ENCODE peak calls at places on chromosomes 13 and 19, in five cellular contexts. E, V, S, H and N are unnamed samples.

GRCh38 chr13:34019870-34020269 is 201.9 kb downstream of the RFC3 start:
- DNase-seq in V (no peak), E (no peak), S (no peak), H (no peak), N (no peak)

GRCh38 chr13:66339214-66339613 is 890.9 kb downstream of the PCDH9 start:
- DNase-seq in V (no peak), S (no peak), H (no peak), E (peak), N (no peak)

GRCh38 chr13:36639610-36640009 is 34.2 kb upstream of the SERTM1 start:
- DNase-seq in S (no peak), H (no peak), V (no peak), E (no peak), N (no peak)

GRCh38 chr13:98007001-98007400 is 53.5 kb downstream of the IPO5 start:
- DNase-seq in E (no peak), S (no peak), H (no peak), V (no peak), N (no peak)

GRCh38 chr13:99657848-99658265 is 156.6 kb downstream of the TM9SF2 start:
- DNase-seq in V (no peak), H (no peak), S (no peak), E (peak), N (no peak)

GRCh38 chr19:44741841-44742352 is 6.6 kb upstream of the BCL3 start:
- DNase-seq in S (peak), H (peak), E (peak), V (peak), N (no peak)

GRCh38 chr19:3387645-3388589 is 21.5 kb downstream of the NFIC start:
- DNase-seq in V (no peak), E (peak), S (no peak), H (no peak), N (no peak)

GRCh38 chr13:113855012-113855921 is 8.6 kb downstream of the GAS6 start:
- DNase-seq in E (no peak), V (no peak), S (no peak), H (no peak), N (no peak)

GRCh38 chr13:33312150-33312908 is 26.8 kb upstream of the STARD13 start:
- DNase-seq in E (peak), V (no peak), S (no peak), H (no peak), N (no peak)

GRCh38 chr19:24048261-24048660 is 38.7 kb upstream of the ZNF254 start:
- DNase-seq in E (no peak), S (no peak), H (no peak), V (no peak), N (no peak)
- TF ChIP-seq CTCF in E (no peak), S (no peak), H (no peak), V (no peak), N (no peak)

GRCh38 chr13:19601749-19602725 is 31.4 kb upstream of the MPHOSPH8 start:
- DNase-seq in H (peak), V (no peak), E (peak), S (no peak), N (peak)
- TF ChIP-seq CTCF in H (no peak), V (peak), E (peak), S (no peak), N (no peak)

GRCh38 chr19:52692431-52693008 is 42.3 kb downstream of the ZNF611 start:
- DNase-seq in H (no peak), S (no peak), E (no peak), V (no peak), N (no peak)

GRCh38 chr19:52689804-52690394 is 44.9 kb downstream of the ZNF611 start:
- DNase-seq in S (no peak), H (peak), E (peak), V (peak), N (peak)

GRCh38 chr19:52691737-52692136 is 43.1 kb downstream of the ZNF611 start:
- DNase-seq in S (no peak), V (no peak), E (no peak), H (no peak), N (no peak)

GRCh38 chr19:52691215-52691610 is 43.6 kb downstream of the ZNF611 start:
- DNase-seq in E (no peak), V (no peak), S (no peak), H (no peak), N (no peak)

GRCh38 chr19:52690395-52691214 is 44.2 kb downstream of the ZNF611 start:
- DNase-seq in V (peak), S (peak), H (peak), E (peak), N (peak)
- TF ChIP-seq CTCF in V (peak), S (no peak), H (no peak), E (no peak), N (no peak)

GRCh38 chr19:35095667-35096368 is 19.8 kb upstream of the FXYD3 start:
- DNase-seq in H (no peak), E (no peak), V (no peak), S (no peak), N (no peak)
- TF ChIP-seq CTCF in H (no peak), E (no peak), V (no peak), S (no peak), N (no peak)

GRCh38 chr19:48363810-48364563 is at the start of the genes SYNGR4 and TMEM143:
- DNase-seq in E (peak), H (peak), V (peak), S (peak), N (peak)

GRCh38 chr19:48363500-48363809 is 285 bp downstream of the TMEM143 start:
- DNase-seq in S (no peak), E (no peak), H (no peak), V (no peak), N (peak)

GRCh38 chr19:48364564-48365363 is 597 bp downstream of the SYNGR4 start:
- DNase-seq in E (no peak), H (peak), S (no peak), V (no peak), N (no peak)

GRCh38 chr19:48361912-48362311 is 1.8 kb downstream of the TMEM143 start:
- DNase-seq in S (no peak), V (no peak), E (no peak), H (no peak), N (no peak)

DNA sequence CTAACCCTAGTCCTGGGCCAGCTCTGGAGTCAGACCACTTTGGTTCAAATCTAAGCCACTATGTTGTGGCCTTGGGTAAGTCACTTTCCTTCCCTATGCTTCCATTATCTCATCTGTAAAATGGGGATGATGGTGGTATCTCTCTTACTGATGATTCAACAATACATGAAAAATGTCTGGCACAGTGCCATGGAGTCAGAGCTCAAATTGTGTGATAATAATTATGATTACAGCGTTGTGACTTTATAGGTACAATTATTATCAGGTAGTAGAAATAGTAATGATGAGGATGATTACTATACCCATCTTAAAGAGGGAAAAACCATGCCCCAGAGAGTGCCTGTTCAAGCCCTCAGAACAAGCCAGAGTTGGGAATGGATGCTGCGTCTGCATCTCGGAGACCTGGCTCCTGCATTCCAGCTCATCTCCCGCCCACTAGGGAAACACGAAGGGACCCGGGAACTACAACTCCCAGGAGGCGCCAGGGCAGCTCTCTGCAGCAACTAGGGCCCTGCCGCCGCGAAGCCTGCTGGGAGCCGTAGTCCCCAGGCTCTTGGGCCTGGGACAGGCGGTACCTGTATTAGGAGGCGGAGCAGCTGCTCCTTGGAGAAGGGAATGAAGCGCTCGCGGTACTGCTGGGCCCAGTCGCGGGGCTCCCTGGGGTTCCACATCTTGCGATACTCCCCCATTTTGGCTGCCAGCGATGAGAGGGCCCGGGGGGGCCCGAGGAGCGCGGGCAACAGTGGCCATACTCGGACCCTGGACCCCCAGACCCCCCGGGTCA is 832 bp downstream of the TMEM143 start:
- DNase-seq in E (peak), H (peak), V (peak), S (peak), N (peak)
- TF ChIP-seq CTCF in E (no peak), H (no peak), V (no peak), S (no peak), N (no peak)